ENCODE peak calls at places on chromosomes 2 and 18, in eight cellular contexts. P is mesendoderm; M is activated CD4-positive, alpha-beta T cell treated with anti-CD3 and anti-CD28 coated beads for 48 hours; J is colonic mucosa; L is iris pigment epithelial cell; G is ELR; R is NK-92 treated with Interleukin-12 subunit alpha and Interleukin-12 subunit beta, amount 100 ng/mL, for 24 hours; T is NCI-H345. Y is an unnamed sample.

GRCh38 chr2:48529189-48529588 is 765 bp upstream of the STON1 start:
- DNase-seq in L (no peak), P (peak; percentile 66), G (no peak), T (peak; percentile 56), M (no peak), R (no peak), J (no peak), Y (no peak)

GRCh38 chr18:23776306-23776705 is 87.1 kb downstream of the LAMA3 start:
- DNase-seq in J (no peak), G (no peak), P (no peak), L (no peak), R (no peak), T (no peak), M (no peak), Y (no peak)

GRCh38 chr2:38875227-38875575 is 533 bp downstream of the DHX57 start:
- DNase-seq in T (no peak), G (no peak), M (no peak), P (no peak), J (no peak), R (no peak), L (no peak), Y (no peak)

GRCh38 chr2:33136570-33136969 is 189.8 kb downstream of the LTBP1 start:
- DNase-seq in J (no peak), R (no peak), L (no peak), M (no peak), G (no peak), T (no peak), P (no peak), Y (no peak)

GRCh38 chr2:136238552-136239346 is 120.8 kb upstream of the CXCR4 start:
- DNase-seq in L (peak; percentile 65), J (no peak), M (peak; percentile 34), R (peak; percentile 9), G (peak; percentile 78), T (no peak), P (peak; percentile 66), Y (no peak)

GRCh38 chr18:23671564-23671963 is 8.9 kb upstream of the ANKRD29 start:
- DNase-seq in G (no peak), T (no peak), R (no peak), J (no peak), P (no peak), L (no peak), M (no peak), Y (no peak)

GRCh38 chr2:207182916-207183315 is 17.2 kb upstream of the KLF7 start:
- DNase-seq in R (no peak), T (no peak), M (no peak), P (no peak), L (peak; percentile 51), J (no peak), G (peak; percentile 26), Y (no peak)

GRCh38 chr2:32735370-32735769 is 107.5 kb downstream of the TTC27 start:
- DNase-seq in M (no peak), P (no peak), L (no peak), G (no peak), R (no peak), T (no peak), J (no peak), Y (no peak)

GRCh38 chr18:68847219-68847860 is 49.5 kb downstream of the CCDC102B start:
- DNase-seq in G (peak; percentile 57), J (no peak), L (peak; percentile 50), R (no peak), M (no peak), T (peak; percentile 12), P (peak; percentile 20), Y (no peak)

GRCh38 chr2:110121052-110121334 is 5.4 kb upstream of the MALL start:
- DNase-seq in J (no peak), L (no peak), R (no peak), M (no peak), G (no peak), T (no peak), P (no peak), Y (no peak)

GRCh38 chr2:217647925-217648324 is 354.9 kb downstream of the TNS1 start:
- DNase-seq in T (no peak), J (no peak), P (no peak), M (no peak), L (no peak), R (no peak), G (no peak), Y (no peak)

GRCh38 chr2:128301501-128301966 is 17.1 kb downstream of the HS6ST1 start:
- DNase-seq in P (no peak), L (peak; percentile 67), R (no peak), J (no peak), G (peak; percentile 95), M (no peak), T (no peak), Y (no peak)

GRCh38 chr2:226304308-226304707 is 495.3 kb downstream of the IRS1 start:
- DNase-seq in L (no peak), J (no peak), P (no peak), M (no peak), R (no peak), T (no peak), G (peak; percentile 11), Y (no peak)

GRCh38 chr2:62685986-62686625 is 19.4 kb upstream of the EHBP1 start:
- DNase-seq in M (no peak), T (no peak), P (no peak), R (no peak), L (no peak), G (no peak), J (no peak), Y (no peak)

GRCh38 chr2:199910338-199911051 is 598 bp upstream of the C2orf69 start:
- DNase-seq in M (no peak), J (no peak), R (no peak), T (no peak), P (no peak), L (no peak), G (no peak), Y (no peak)

GRCh38 chr2:98013407-98014042 is 17.8 kb upstream of the TMEM131 start:
- DNase-seq in G (no peak), J (no peak), M (peak; percentile 62), T (no peak), L (peak; percentile 92), R (no peak), P (no peak), Y (no peak)

GRCh38 chr2:10414000-10414451 is 34.1 kb downstream of the ODC1 start:
- DNase-seq in M (peak; percentile 30), R (no peak), L (peak; percentile 69), T (peak; percentile 79), P (no peak), J (peak; percentile 79), G (peak; percentile 76), Y (no peak)

GRCh38 chr2:37276291-37276690 is 44.8 kb downstream of the NDUFAF7 start:
- DNase-seq in M (no peak), G (no peak), J (no peak), R (no peak), L (peak; percentile 15), T (no peak), P (no peak), Y (no peak)

GRCh38 chr2:239716536-239717318 is 308.4 kb downstream of the NDUFA10 start:
- DNase-seq in T (no peak), M (no peak), J (no peak), P (no peak), R (no peak), L (no peak), G (no peak), Y (no peak)

GRCh38 chr2:61620244-61621159 is 82.3 kb upstream of the XPO1 start:
- DNase-seq in T (peak; percentile 5), P (peak; percentile 60), G (peak; percentile 90), R (peak; percentile 7), J (no peak), M (peak; percentile 23), L (peak; percentile 92), Y (no peak)